ENCODE peak calls at places on chromosomes 11 and 22, in nine cellular contexts. J, N, C, A, R, S, I, W and X are unnamed samples.
A peak's percentile ranks its signal among the peaks of the same experiment; 100 is the strongest.

GRCh38 chr11:107197932-107198331 is 179.7 kb upstream of the GUCY1A2 start:
- DNase-seq in J (no peak), N (no peak), C (no peak), A (no peak), R (no peak), S (no peak), I (no peak), W (no peak), X (no peak)

GRCh38 chr22:45469573-45470383 is 32.9 kb upstream of the FBLN1 start:
- DNase-seq in J (no peak), N (no peak), C (no peak), A (no peak), R (peak; percentile 5), S (no peak), I (no peak), W (no peak), X (peak; percentile 91)

GRCh38 chr11:112523477-112523876 is 262.8 kb upstream of the PLET1 start:
- DNase-seq in J (no peak), N (no peak), C (no peak), A (peak; percentile 26), R (peak; percentile 68), S (peak; percentile 84), I (no peak), W (no peak), X (peak; percentile 50)

GRCh38 chr11:67645521-67646457 is 4.7 kb downstream of the ACY3 start:
- DNase-seq in J (no peak), N (peak; percentile 93), C (no peak), A (no peak), R (peak; percentile 39), S (no peak), I (no peak), W (no peak), X (no peak)

GRCh38 chr11:46472662-46472994 is 81.1 kb upstream of the CHRM4 start:
- DNase-seq in J (no peak), N (no peak), C (no peak), A (no peak), R (no peak), S (no peak), I (no peak), W (no peak), X (no peak)

GRCh38 chr11:118885319-118885718 is 1.6 kb downstream of the CXCR5 start:
- DNase-seq in J (no peak), N (no peak), C (no peak), A (no peak), R (no peak), S (no peak), I (no peak), W (no peak), X (no peak)

GRCh38 chr22:36569999-36570398 is 41.0 kb upstream of the EIF3D start:
- DNase-seq in J (no peak), N (no peak), C (no peak), A (peak; percentile 35), R (no peak), S (peak; percentile 70), I (no peak), W (no peak), X (peak; percentile 40)

GRCh38 chr11:59336931-59337330 is 21.8 kb upstream of the OR5AN1 start:
- DNase-seq in J (no peak), N (no peak), C (no peak), A (no peak), R (no peak), S (no peak), I (no peak), W (no peak), X (no peak)

GRCh38 chr11:45091563-45092392 is 54.7 kb upstream of the PRDM11 start:
- DNase-seq in J (no peak), N (no peak), C (no peak), A (no peak), R (no peak), S (peak; percentile 72), I (no peak), W (no peak), X (no peak)

GRCh38 chr11:22347857-22348496 is 9.8 kb downstream of the SLC17A6 start:
- DNase-seq in J (no peak), N (no peak), C (no peak), A (no peak), R (no peak), S (no peak), I (no peak), W (no peak), X (no peak)

GRCh38 chr22:44147821-44148574 is 32.7 kb upstream of the PARVG start:
- DNase-seq in J (no peak), N (no peak), C (no peak), A (no peak), R (no peak), S (peak; percentile 66), I (no peak), W (no peak), X (no peak)

GRCh38 chr11:35173620-35174278 is 34.8 kb downstream of the CD44 start:
- DNase-seq in J (no peak), N (no peak), C (no peak), A (no peak), R (no peak), S (no peak), I (no peak), W (no peak), X (no peak)

GRCh38 chr11:71170619-71171018 is 81.8 kb downstream of the SHANK2 start:
- DNase-seq in J (no peak), N (no peak), C (no peak), A (no peak), R (no peak), S (no peak), I (no peak), W (no peak), X (no peak)

GRCh38 chr11:118820412-118821357 is 29.7 kb upstream of the DDX6 start:
- DNase-seq in J (no peak), N (peak; percentile 96), C (peak; percentile 13), A (no peak), R (peak; percentile 46), S (peak; percentile 12), I (no peak), W (no peak), X (peak; percentile 92)

GRCh38 chr11:130634981-130635473 is 186.6 kb downstream of the ADAMTS15 start:
- DNase-seq in J (peak; percentile 88), N (no peak), C (peak; percentile 27), A (no peak), R (no peak), S (no peak), I (no peak), W (no peak), X (peak; percentile 87)

GRCh38 chr11:4025248-4025956 is 69.2 kb upstream of the RRM1 start:
- DNase-seq in J (no peak), N (no peak), C (no peak), A (no peak), R (no peak), S (no peak), I (no peak), W (no peak), X (peak; percentile 41)

GRCh38 chr11:113715882-113716625 is 9.9 kb upstream of the TMPRSS5 start:
- DNase-seq in J (no peak), N (no peak), C (no peak), A (no peak), R (no peak), S (no peak), I (no peak), W (no peak), X (no peak)

DNA sequence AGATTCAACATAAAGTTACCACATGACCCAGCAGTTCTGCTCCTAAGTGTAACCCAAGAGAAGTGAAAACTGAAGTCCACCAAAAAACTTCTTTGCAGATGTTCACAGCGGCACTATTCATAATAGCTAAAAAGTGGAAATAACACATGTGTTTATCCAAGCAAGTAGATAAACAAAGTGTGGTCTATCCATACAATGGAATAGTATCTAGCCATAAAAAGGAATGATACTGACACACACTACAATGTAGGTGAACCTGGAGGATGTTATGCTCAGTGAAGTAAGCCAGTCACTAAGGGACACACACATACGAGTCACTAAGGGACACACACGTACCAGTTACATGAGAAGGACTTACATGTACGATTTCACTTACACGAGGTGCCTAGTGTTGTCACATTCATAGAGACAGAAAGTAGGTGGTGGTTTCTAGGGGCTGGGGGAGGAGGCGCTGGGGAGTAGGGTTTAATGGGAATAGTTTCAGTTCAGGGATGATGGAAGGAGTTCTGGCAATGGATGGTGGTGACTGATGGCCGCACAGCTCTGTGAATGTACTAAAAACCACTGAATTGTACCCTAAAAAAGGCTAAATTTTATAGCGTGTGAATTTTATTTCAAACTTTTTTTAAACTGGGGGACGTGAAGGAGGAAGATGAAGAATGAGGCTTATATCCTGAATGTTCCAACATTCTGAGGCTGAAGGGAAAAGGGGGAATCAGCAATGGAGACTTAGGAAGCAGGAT is 27.2 kb upstream of the COMT start:
- DNase-seq in J (no peak), N (no peak), C (no peak), A (no peak), R (no peak), S (no peak), I (no peak), W (no peak), X (no peak)
- TF ChIP-seq CTCF in J (no peak), N (no peak), C (no peak), A (no peak), R (no peak), S (no peak), I (no peak), W (no peak), X (no peak)

GRCh38 chr22:29030016-29030617 is 31.5 kb downstream of the C22orf31 start:
- DNase-seq in J (no peak), N (no peak), C (no peak), A (no peak), R (no peak), S (no peak), I (no peak), W (no peak), X (peak; percentile 40)
- TF ChIP-seq CTCF in J (peak; percentile 30), N (no peak), C (no peak), A (no peak), R (no peak), S (no peak), I (no peak), W (no peak), X (no peak)

DNA sequence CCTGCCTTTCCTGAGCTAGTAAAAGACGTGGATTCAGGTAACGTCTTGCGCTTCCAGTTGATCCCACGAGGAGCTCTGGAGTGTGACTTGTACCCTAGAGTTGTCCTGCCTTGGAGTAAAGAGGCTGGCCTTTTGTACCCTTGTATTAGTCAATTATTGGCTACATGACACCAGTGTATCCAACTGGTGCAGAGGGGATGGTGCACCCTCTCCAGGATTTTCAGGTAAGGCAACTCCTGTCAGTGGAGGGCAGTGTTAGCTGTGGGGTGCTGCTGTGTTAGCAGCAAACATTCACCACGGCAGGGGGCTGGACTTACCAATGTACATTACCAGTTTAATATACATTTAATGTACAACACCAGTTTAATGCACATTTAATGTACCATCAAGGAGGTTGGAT is 233.5 kb downstream of the MIAT start:
- DNase-seq in J (no peak), N (no peak), C (no peak), A (no peak), R (no peak), S (peak; percentile 31), I (no peak), W (no peak), X (no peak)
- TF ChIP-seq CTCF in J (no peak), N (no peak), C (no peak), A (peak; percentile 14), R (no peak), S (peak; percentile 30), I (no peak), W (no peak), X (no peak)

GRCh38 chr22:48553119-48553518 is 1274.6 kb downstream of the BRD1 start:
- DNase-seq in J (no peak), N (peak; percentile 63), C (no peak), A (no peak), R (no peak), S (no peak), I (no peak), W (no peak), X (no peak)
- TF ChIP-seq CTCF in J (no peak), N (no peak), C (no peak), A (no peak), R (no peak), S (no peak), I (no peak), W (no peak), X (no peak)